ENCODE peak calls at places on chromosomes 7 and 10, in ten cellular contexts. One of them, this sample, is unnamed.

GRCh38 chr10:105239311-105240215 is 598.5 kb downstream of the SORCS3 start:
- DNase-seq in cardiac muscle cell: no peak
- DNase-seq in neural progenitor cell: peak
- DNase-seq in naive thymus-derived CD4-positive, alpha-beta T cell: no peak
- DNase-seq in fibroblast of pulmonary artery: no peak
- DNase-seq in neuronal stem cell: no peak
- DNase-seq in tibial artery: no peak
- DNase-seq in HFF-Myc: no peak
- DNase-seq in choroid plexus epithelial cell: no peak
- DNase-seq in right cardiac atrium: no peak
- DNase-seq in this sample: no peak

GRCh38 chr10:8279598-8279997 is 225.1 kb downstream of the GATA3 start:
- DNase-seq in cardiac muscle cell: no peak
- DNase-seq in choroid plexus epithelial cell: peak
- DNase-seq in HFF-Myc: no peak
- DNase-seq in neuronal stem cell: no peak
- DNase-seq in tibial artery: no peak
- DNase-seq in naive thymus-derived CD4-positive, alpha-beta T cell: no peak
- DNase-seq in right cardiac atrium: no peak
- DNase-seq in fibroblast of pulmonary artery: peak
- DNase-seq in neural progenitor cell: no peak
- DNase-seq in this sample: no peak

GRCh38 chr10:17649836-17650235 is 5.9 kb downstream of the STAM start:
- DNase-seq in naive thymus-derived CD4-positive, alpha-beta T cell: no peak
- DNase-seq in right cardiac atrium: no peak
- DNase-seq in tibial artery: no peak
- DNase-seq in cardiac muscle cell: no peak
- DNase-seq in choroid plexus epithelial cell: no peak
- DNase-seq in HFF-Myc: no peak
- DNase-seq in neuronal stem cell: no peak
- DNase-seq in neural progenitor cell: no peak
- DNase-seq in fibroblast of pulmonary artery: no peak
- DNase-seq in this sample: no peak

GRCh38 chr7:41708621-41709358 is 5.9 kb upstream of the INHBA start:
- DNase-seq in right cardiac atrium: no peak
- DNase-seq in choroid plexus epithelial cell: no peak
- DNase-seq in tibial artery: no peak
- DNase-seq in HFF-Myc: no peak
- DNase-seq in cardiac muscle cell: no peak
- DNase-seq in fibroblast of pulmonary artery: no peak
- DNase-seq in neural progenitor cell: no peak
- DNase-seq in naive thymus-derived CD4-positive, alpha-beta T cell: no peak
- DNase-seq in neuronal stem cell: no peak
- DNase-seq in this sample: no peak

GRCh38 chr7:136303162-136303561 is 326.0 kb upstream of the MTPN start:
- DNase-seq in neuronal stem cell: no peak
- DNase-seq in HFF-Myc: no peak
- DNase-seq in tibial artery: peak
- DNase-seq in neural progenitor cell: no peak
- DNase-seq in cardiac muscle cell: no peak
- DNase-seq in naive thymus-derived CD4-positive, alpha-beta T cell: no peak
- DNase-seq in fibroblast of pulmonary artery: peak
- DNase-seq in right cardiac atrium: no peak
- DNase-seq in choroid plexus epithelial cell: peak
- DNase-seq in this sample: no peak

GRCh38 chr7:5491251-5492044 is 67.8 kb upstream of the TNRC18 start:
- DNase-seq in choroid plexus epithelial cell: no peak
- DNase-seq in right cardiac atrium: no peak
- DNase-seq in neural progenitor cell: no peak
- DNase-seq in neuronal stem cell: no peak
- DNase-seq in tibial artery: no peak
- DNase-seq in fibroblast of pulmonary artery: peak
- DNase-seq in cardiac muscle cell: no peak
- DNase-seq in HFF-Myc: no peak
- DNase-seq in naive thymus-derived CD4-positive, alpha-beta T cell: no peak
- DNase-seq in this sample: no peak

GRCh38 chr7:66731986-66732385 is 8.5 kb upstream of the RABGEF1 start:
- DNase-seq in tibial artery: no peak
- DNase-seq in naive thymus-derived CD4-positive, alpha-beta T cell: no peak
- DNase-seq in right cardiac atrium: no peak
- DNase-seq in cardiac muscle cell: no peak
- DNase-seq in fibroblast of pulmonary artery: no peak
- DNase-seq in choroid plexus epithelial cell: no peak
- DNase-seq in HFF-Myc: no peak
- DNase-seq in neuronal stem cell: no peak
- DNase-seq in neural progenitor cell: no peak
- DNase-seq in this sample: no peak

GRCh38 chr7:66216687-66217086 is 11.6 kb downstream of the TPST1 start:
- DNase-seq in HFF-Myc: no peak
- DNase-seq in neural progenitor cell: no peak
- DNase-seq in neuronal stem cell: no peak
- DNase-seq in cardiac muscle cell: no peak
- DNase-seq in tibial artery: no peak
- DNase-seq in choroid plexus epithelial cell: no peak
- DNase-seq in naive thymus-derived CD4-positive, alpha-beta T cell: no peak
- DNase-seq in right cardiac atrium: no peak
- DNase-seq in fibroblast of pulmonary artery: no peak
- DNase-seq in this sample: no peak

GRCh38 chr7:124012864-124013263 is 20.0 kb downstream of the TMEM229A start:
- DNase-seq in fibroblast of pulmonary artery: no peak
- DNase-seq in neuronal stem cell: no peak
- DNase-seq in choroid plexus epithelial cell: no peak
- DNase-seq in naive thymus-derived CD4-positive, alpha-beta T cell: no peak
- DNase-seq in cardiac muscle cell: no peak
- DNase-seq in neural progenitor cell: no peak
- DNase-seq in right cardiac atrium: no peak
- DNase-seq in tibial artery: no peak
- DNase-seq in HFF-Myc: no peak
- DNase-seq in this sample: no peak

GRCh38 chr10:70772627-70773026 is 12.6 kb downstream of the TBATA start:
- DNase-seq in neuronal stem cell: no peak
- DNase-seq in right cardiac atrium: no peak
- DNase-seq in HFF-Myc: no peak
- DNase-seq in tibial artery: no peak
- DNase-seq in fibroblast of pulmonary artery: no peak
- DNase-seq in cardiac muscle cell: no peak
- DNase-seq in naive thymus-derived CD4-positive, alpha-beta T cell: no peak
- DNase-seq in choroid plexus epithelial cell: no peak
- DNase-seq in neural progenitor cell: no peak
- DNase-seq in this sample: no peak

GRCh38 chr10:132517951-132518521 is 19.6 kb upstream of the INPP5A start:
- DNase-seq in HFF-Myc: no peak
- DNase-seq in fibroblast of pulmonary artery: no peak
- DNase-seq in choroid plexus epithelial cell: no peak
- DNase-seq in neural progenitor cell: peak
- DNase-seq in cardiac muscle cell: peak
- DNase-seq in neuronal stem cell: no peak
- DNase-seq in right cardiac atrium: no peak
- DNase-seq in tibial artery: peak
- DNase-seq in naive thymus-derived CD4-positive, alpha-beta T cell: no peak
- DNase-seq in this sample: peak
- H3K4me3 ChIP-seq in HFF-Myc: no peak
- H3K4me3 ChIP-seq in fibroblast of pulmonary artery: no peak
- H3K4me3 ChIP-seq in choroid plexus epithelial cell: no peak
- H3K4me3 ChIP-seq in neural progenitor cell: peak
- H3K4me3 ChIP-seq in cardiac muscle cell: peak
- H3K4me3 ChIP-seq in neuronal stem cell: no peak
- H3K4me3 ChIP-seq in right cardiac atrium: no peak
- H3K4me3 ChIP-seq in tibial artery: no peak
- H3K4me3 ChIP-seq in naive thymus-derived CD4-positive, alpha-beta T cell: no peak
- H3K4me3 ChIP-seq in this sample: peak

DNA sequence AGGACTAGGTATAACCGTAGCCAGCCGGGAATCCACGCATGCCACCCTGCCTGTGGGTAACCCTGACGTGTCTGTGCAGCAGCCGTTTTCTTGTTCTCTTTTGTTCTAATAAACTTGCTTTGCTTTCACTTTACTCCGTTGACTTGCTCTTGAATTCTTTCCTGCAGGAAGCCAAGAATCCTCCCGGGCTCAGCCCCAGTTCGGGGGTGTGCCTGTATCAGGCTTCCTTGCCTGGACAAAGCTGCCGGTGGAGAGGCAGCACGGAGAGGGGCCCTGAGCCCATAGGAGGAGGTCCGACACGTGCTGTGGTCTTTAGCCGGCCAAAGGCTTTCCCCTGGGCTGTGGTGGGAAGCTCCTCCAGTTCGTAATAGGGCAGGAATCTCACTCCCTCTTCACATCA is 256.5 kb upstream of the PPP2R2D start:
- DNase-seq in neural progenitor cell: no peak
- DNase-seq in HFF-Myc: no peak
- DNase-seq in neuronal stem cell: no peak
- DNase-seq in cardiac muscle cell: no peak
- DNase-seq in tibial artery: no peak
- DNase-seq in choroid plexus epithelial cell: no peak
- DNase-seq in right cardiac atrium: no peak
- DNase-seq in fibroblast of pulmonary artery: no peak
- DNase-seq in naive thymus-derived CD4-positive, alpha-beta T cell: no peak
- DNase-seq in this sample: no peak
- H3K4me3 ChIP-seq in neural progenitor cell: no peak
- H3K4me3 ChIP-seq in HFF-Myc: no peak
- H3K4me3 ChIP-seq in neuronal stem cell: no peak
- H3K4me3 ChIP-seq in cardiac muscle cell: no peak
- H3K4me3 ChIP-seq in tibial artery: no peak
- H3K4me3 ChIP-seq in choroid plexus epithelial cell: no peak
- H3K4me3 ChIP-seq in right cardiac atrium: no peak
- H3K4me3 ChIP-seq in fibroblast of pulmonary artery: no peak
- H3K4me3 ChIP-seq in naive thymus-derived CD4-positive, alpha-beta T cell: no peak
- H3K4me3 ChIP-seq in this sample: peak

GRCh38 chr7:122604251-122604650 is 94.7 kb downstream of the RNF133 start:
- DNase-seq in naive thymus-derived CD4-positive, alpha-beta T cell: no peak
- DNase-seq in HFF-Myc: no peak
- DNase-seq in choroid plexus epithelial cell: no peak
- DNase-seq in neuronal stem cell: no peak
- DNase-seq in tibial artery: no peak
- DNase-seq in fibroblast of pulmonary artery: no peak
- DNase-seq in right cardiac atrium: no peak
- DNase-seq in cardiac muscle cell: no peak
- DNase-seq in neural progenitor cell: no peak
- DNase-seq in this sample: no peak
- H3K4me3 ChIP-seq in naive thymus-derived CD4-positive, alpha-beta T cell: no peak
- H3K4me3 ChIP-seq in HFF-Myc: no peak
- H3K4me3 ChIP-seq in choroid plexus epithelial cell: no peak
- H3K4me3 ChIP-seq in neuronal stem cell: no peak
- H3K4me3 ChIP-seq in tibial artery: no peak
- H3K4me3 ChIP-seq in fibroblast of pulmonary artery: no peak
- H3K4me3 ChIP-seq in right cardiac atrium: no peak
- H3K4me3 ChIP-seq in cardiac muscle cell: no peak
- H3K4me3 ChIP-seq in neural progenitor cell: no peak
- H3K4me3 ChIP-seq in this sample: no peak

GRCh38 chr7:26159243-26159642 is 7.2 kb downstream of the NFE2L3 start:
- DNase-seq in right cardiac atrium: no peak
- DNase-seq in naive thymus-derived CD4-positive, alpha-beta T cell: no peak
- DNase-seq in neuronal stem cell: no peak
- DNase-seq in HFF-Myc: no peak
- DNase-seq in choroid plexus epithelial cell: peak
- DNase-seq in neural progenitor cell: no peak
- DNase-seq in fibroblast of pulmonary artery: peak
- DNase-seq in tibial artery: no peak
- DNase-seq in cardiac muscle cell: no peak
- DNase-seq in this sample: peak

GRCh38 chr7:26155531-26156375 is 3.8 kb downstream of the NFE2L3 start:
- DNase-seq in right cardiac atrium: no peak
- DNase-seq in fibroblast of pulmonary artery: peak
- DNase-seq in neural progenitor cell: no peak
- DNase-seq in choroid plexus epithelial cell: peak
- DNase-seq in naive thymus-derived CD4-positive, alpha-beta T cell: no peak
- DNase-seq in tibial artery: no peak
- DNase-seq in neuronal stem cell: no peak
- DNase-seq in HFF-Myc: no peak
- DNase-seq in cardiac muscle cell: no peak
- DNase-seq in this sample: no peak

GRCh38 chr7:26157520-26158105 is 5.6 kb downstream of the NFE2L3 start:
- DNase-seq in HFF-Myc: no peak
- DNase-seq in tibial artery: no peak
- DNase-seq in choroid plexus epithelial cell: no peak
- DNase-seq in fibroblast of pulmonary artery: no peak
- DNase-seq in naive thymus-derived CD4-positive, alpha-beta T cell: no peak
- DNase-seq in neural progenitor cell: no peak
- DNase-seq in right cardiac atrium: no peak
- DNase-seq in cardiac muscle cell: no peak
- DNase-seq in neuronal stem cell: no peak
- DNase-seq in this sample: no peak

GRCh38 chr7:26153823-26154783 is 2.1 kb downstream of the NFE2L3 start:
- DNase-seq in tibial artery: peak
- DNase-seq in fibroblast of pulmonary artery: peak
- DNase-seq in HFF-Myc: peak
- DNase-seq in naive thymus-derived CD4-positive, alpha-beta T cell: no peak
- DNase-seq in cardiac muscle cell: no peak
- DNase-seq in right cardiac atrium: no peak
- DNase-seq in neuronal stem cell: no peak
- DNase-seq in choroid plexus epithelial cell: peak
- DNase-seq in neural progenitor cell: peak
- DNase-seq in this sample: no peak

GRCh38 chr7:26156454-26157365 is 4.7 kb downstream of the NFE2L3 start:
- DNase-seq in HFF-Myc: peak
- DNase-seq in fibroblast of pulmonary artery: peak
- DNase-seq in naive thymus-derived CD4-positive, alpha-beta T cell: peak
- DNase-seq in right cardiac atrium: no peak
- DNase-seq in tibial artery: no peak
- DNase-seq in neuronal stem cell: no peak
- DNase-seq in choroid plexus epithelial cell: peak
- DNase-seq in neural progenitor cell: no peak
- DNase-seq in cardiac muscle cell: no peak
- DNase-seq in this sample: no peak
- H3K4me3 ChIP-seq in HFF-Myc: no peak
- H3K4me3 ChIP-seq in fibroblast of pulmonary artery: peak
- H3K4me3 ChIP-seq in naive thymus-derived CD4-positive, alpha-beta T cell: peak
- H3K4me3 ChIP-seq in right cardiac atrium: no peak
- H3K4me3 ChIP-seq in tibial artery: no peak
- H3K4me3 ChIP-seq in neuronal stem cell: no peak
- H3K4me3 ChIP-seq in choroid plexus epithelial cell: no peak
- H3K4me3 ChIP-seq in neural progenitor cell: no peak
- H3K4me3 ChIP-seq in cardiac muscle cell: no peak
- H3K4me3 ChIP-seq in this sample: peak